ENCODE peak calls at places on chromosomes 6 and 20, in eight cellular contexts. One of them, this sample, is unnamed.

GRCh38 chr6:43122146-43122545 is 46.0 kb downstream of the PTK7 start:
- DNase-seq in fibroblast of the aortic adventitia: no peak
- DNase-seq in stomach: no peak
- DNase-seq in ovary: no peak
- DNase-seq in adrenal gland: no peak
- DNase-seq in tibial nerve: no peak
- DNase-seq in IMR-90: no peak
- DNase-seq in lung: no peak
- DNase-seq in this sample: no peak

GRCh38 chr6:29811377-29811776 is 16.2 kb upstream of the HLA-G start:
- DNase-seq in fibroblast of the aortic adventitia: no peak
- DNase-seq in stomach: no peak
- DNase-seq in ovary: no peak
- DNase-seq in adrenal gland: no peak
- DNase-seq in tibial nerve: no peak
- DNase-seq in IMR-90: no peak
- DNase-seq in lung: no peak
- DNase-seq in this sample: no peak

GRCh38 chr6:138428943-138429616 is 25.1 kb downstream of the HEBP2 start:
- DNase-seq in fibroblast of the aortic adventitia: peak; percentile 84
- DNase-seq in stomach: no peak
- DNase-seq in ovary: no peak
- DNase-seq in adrenal gland: no peak
- DNase-seq in tibial nerve: peak; percentile 67
- DNase-seq in IMR-90: peak; percentile 77
- DNase-seq in lung: no peak
- DNase-seq in this sample: no peak

GRCh38 chr6:160730911-160731310 is 28.9 kb downstream of the PLG start:
- DNase-seq in fibroblast of the aortic adventitia: no peak
- DNase-seq in stomach: no peak
- DNase-seq in ovary: no peak
- DNase-seq in adrenal gland: no peak
- DNase-seq in tibial nerve: no peak
- DNase-seq in IMR-90: no peak
- DNase-seq in lung: no peak
- DNase-seq in this sample: no peak

GRCh38 chr6:160382946-160383345 is 34.8 kb downstream of the SLC22A3 start:
- DNase-seq in fibroblast of the aortic adventitia: no peak
- DNase-seq in stomach: no peak
- DNase-seq in ovary: no peak
- DNase-seq in adrenal gland: no peak
- DNase-seq in tibial nerve: no peak
- DNase-seq in IMR-90: no peak
- DNase-seq in lung: no peak
- DNase-seq in this sample: no peak

GRCh38 chr20:17808357-17808756 is 108.6 kb downstream of the BANF2 start:
- DNase-seq in fibroblast of the aortic adventitia: peak; percentile 82
- DNase-seq in stomach: no peak
- DNase-seq in ovary: peak; percentile 57
- DNase-seq in adrenal gland: peak; percentile 84
- DNase-seq in tibial nerve: peak; percentile 71
- DNase-seq in IMR-90: peak; percentile 48
- DNase-seq in lung: peak; percentile 46
- DNase-seq in this sample: no peak

GRCh38 chr6:108684809-108685329 is 124.2 kb downstream of the FOXO3 start:
- DNase-seq in fibroblast of the aortic adventitia: peak; percentile 49
- DNase-seq in stomach: no peak
- DNase-seq in ovary: no peak
- DNase-seq in adrenal gland: no peak
- DNase-seq in tibial nerve: no peak
- DNase-seq in IMR-90: peak; percentile 51
- DNase-seq in lung: no peak
- DNase-seq in this sample: no peak

GRCh38 chr20:58709013-58709702 is 16.6 kb downstream of the NPEPL1 start:
- DNase-seq in fibroblast of the aortic adventitia: no peak
- DNase-seq in stomach: peak; percentile 19
- DNase-seq in ovary: no peak
- DNase-seq in adrenal gland: no peak
- DNase-seq in tibial nerve: peak; percentile 3
- DNase-seq in IMR-90: no peak
- DNase-seq in lung: peak; percentile 26
- DNase-seq in this sample: no peak

GRCh38 chr6:35429463-35429862 is 22.7 kb upstream of the FANCE start:
- DNase-seq in fibroblast of the aortic adventitia: no peak
- DNase-seq in stomach: no peak
- DNase-seq in ovary: no peak
- DNase-seq in adrenal gland: no peak
- DNase-seq in tibial nerve: no peak
- DNase-seq in IMR-90: no peak
- DNase-seq in lung: no peak
- DNase-seq in this sample: no peak

GRCh38 chr20:20835897-20836296 is 123.5 kb upstream of the RALGAPA2 start:
- DNase-seq in fibroblast of the aortic adventitia: no peak
- DNase-seq in stomach: no peak
- DNase-seq in ovary: no peak
- DNase-seq in adrenal gland: no peak
- DNase-seq in tibial nerve: no peak
- DNase-seq in IMR-90: no peak
- DNase-seq in lung: no peak
- DNase-seq in this sample: no peak

GRCh38 chr20:4957939-4958362 is 43.4 kb downstream of the SLC23A2 start:
- DNase-seq in fibroblast of the aortic adventitia: peak; percentile 78
- DNase-seq in stomach: no peak
- DNase-seq in ovary: no peak
- DNase-seq in adrenal gland: peak; percentile 51
- DNase-seq in tibial nerve: no peak
- DNase-seq in IMR-90: peak; percentile 52
- DNase-seq in lung: peak; percentile 36
- DNase-seq in this sample: no peak

DNA sequence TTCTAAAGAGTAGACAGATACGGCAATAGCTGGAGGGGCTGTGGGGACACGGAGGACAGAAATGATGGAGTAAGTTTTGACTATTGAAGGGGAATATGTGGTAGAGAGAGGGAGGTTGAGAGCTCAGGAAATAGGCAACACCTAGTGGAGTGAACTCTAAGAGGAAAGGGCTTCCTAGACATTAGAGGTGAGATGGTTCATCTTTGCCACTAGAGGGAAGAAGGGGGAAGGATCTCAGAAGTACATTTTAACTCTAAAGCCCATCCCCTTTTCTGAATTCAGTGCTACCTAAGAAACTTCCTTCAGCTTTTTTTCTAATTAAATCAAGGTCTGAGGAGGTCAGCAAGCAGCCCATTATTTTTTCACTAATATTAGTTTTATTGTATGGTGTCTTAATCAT is 689.4 kb upstream of the MAP3K7 start:
- DNase-seq in fibroblast of the aortic adventitia: no peak
- DNase-seq in stomach: no peak
- DNase-seq in ovary: no peak
- DNase-seq in adrenal gland: no peak
- DNase-seq in tibial nerve: no peak
- DNase-seq in IMR-90: peak; percentile 4
- DNase-seq in lung: no peak
- DNase-seq in this sample: no peak
- TF ChIP-seq CTCF in fibroblast of the aortic adventitia: no peak
- TF ChIP-seq CTCF in stomach: no peak
- TF ChIP-seq CTCF in ovary: peak; percentile 28
- TF ChIP-seq CTCF in adrenal gland: no peak
- TF ChIP-seq CTCF in tibial nerve: no peak
- TF ChIP-seq CTCF in IMR-90: peak; percentile 32
- TF ChIP-seq CTCF in lung: no peak
- TF ChIP-seq CTCF in this sample: no peak

GRCh38 chr6:141851063-141851462 is 281.7 kb upstream of the GJE1 start:
- DNase-seq in fibroblast of the aortic adventitia: no peak
- DNase-seq in stomach: no peak
- DNase-seq in ovary: no peak
- DNase-seq in adrenal gland: no peak
- DNase-seq in tibial nerve: no peak
- DNase-seq in IMR-90: peak; percentile 2
- DNase-seq in lung: no peak
- DNase-seq in this sample: no peak
- H3K4me3 ChIP-seq in fibroblast of the aortic adventitia: no peak overlapping the region
- H3K4me3 ChIP-seq in stomach: no peak overlapping the region
- H3K4me3 ChIP-seq in ovary: no peak overlapping the region
- H3K4me3 ChIP-seq in adrenal gland: no peak overlapping the region
- H3K4me3 ChIP-seq in tibial nerve: no peak overlapping the region
- H3K4me3 ChIP-seq in IMR-90: no peak overlapping the region
- H3K4me3 ChIP-seq in lung: no peak overlapping the region
- H3K4me3 ChIP-seq in this sample: no peak overlapping the region

DNA sequence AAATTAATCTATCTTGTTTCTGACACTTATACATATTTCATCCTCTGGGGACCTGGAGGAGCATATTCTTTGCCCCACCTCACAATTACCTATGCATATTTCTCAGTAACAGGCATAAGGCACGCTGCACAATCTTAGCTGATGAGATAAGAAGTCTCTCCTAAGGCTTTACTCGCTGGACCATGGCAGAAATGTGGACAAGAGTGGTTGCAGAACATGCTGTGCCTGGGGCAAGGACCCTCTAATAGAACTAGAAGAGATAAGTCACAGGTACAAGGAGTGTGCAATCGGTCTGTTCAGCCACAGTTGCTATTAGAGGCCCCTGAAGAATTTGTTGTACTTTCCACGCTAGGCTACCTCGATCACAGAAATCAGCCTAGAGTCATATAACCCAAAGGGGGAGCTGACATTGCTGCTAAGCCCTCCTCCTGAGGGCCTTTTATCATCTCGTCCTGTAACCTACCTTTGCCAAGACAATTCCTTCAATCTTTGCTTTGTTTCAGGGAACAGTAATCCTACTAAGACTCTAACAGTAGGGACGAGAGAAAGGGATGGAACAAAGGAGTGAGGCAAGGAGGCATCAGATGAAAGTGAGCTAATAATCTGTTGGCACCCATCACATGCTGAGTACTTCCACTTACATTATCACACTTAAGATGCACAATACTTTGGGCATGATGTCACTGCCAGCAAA is 16.1 kb upstream of the DEFB129 start:
- DNase-seq in fibroblast of the aortic adventitia: no peak
- DNase-seq in stomach: no peak
- DNase-seq in ovary: no peak
- DNase-seq in adrenal gland: no peak
- DNase-seq in tibial nerve: no peak
- DNase-seq in IMR-90: no peak
- DNase-seq in lung: no peak
- DNase-seq in this sample: no peak
- TF ChIP-seq CTCF in fibroblast of the aortic adventitia: no peak
- TF ChIP-seq CTCF in stomach: no peak
- TF ChIP-seq CTCF in ovary: no peak
- TF ChIP-seq CTCF in adrenal gland: no peak
- TF ChIP-seq CTCF in tibial nerve: no peak
- TF ChIP-seq CTCF in IMR-90: no peak
- TF ChIP-seq CTCF in lung: no peak
- TF ChIP-seq CTCF in this sample: no peak

GRCh38 chr6:7146079-7146828 is 38.5 kb downstream of the RREB1 start:
- DNase-seq in fibroblast of the aortic adventitia: peak; percentile 65
- DNase-seq in stomach: peak; percentile 76
- DNase-seq in ovary: no peak
- DNase-seq in adrenal gland: no peak
- DNase-seq in tibial nerve: peak; percentile 47
- DNase-seq in IMR-90: peak; percentile 80
- DNase-seq in lung: peak; percentile 53
- DNase-seq in this sample: no peak

GRCh38 chr6:7144810-7145209 is 37.0 kb downstream of the RREB1 start:
- DNase-seq in fibroblast of the aortic adventitia: no peak
- DNase-seq in stomach: no peak
- DNase-seq in ovary: no peak
- DNase-seq in adrenal gland: no peak
- DNase-seq in tibial nerve: no peak
- DNase-seq in IMR-90: no peak
- DNase-seq in lung: no peak
- DNase-seq in this sample: no peak

GRCh38 chr6:7143161-7143974 is 35.6 kb downstream of the RREB1 start:
- DNase-seq in fibroblast of the aortic adventitia: no peak
- DNase-seq in stomach: no peak
- DNase-seq in ovary: no peak
- DNase-seq in adrenal gland: no peak
- DNase-seq in tibial nerve: no peak
- DNase-seq in IMR-90: no peak
- DNase-seq in lung: no peak
- DNase-seq in this sample: no peak

GRCh38 chr6:7147051-7147671 is 39.4 kb downstream of the RREB1 start:
- DNase-seq in fibroblast of the aortic adventitia: no peak
- DNase-seq in stomach: no peak
- DNase-seq in ovary: no peak
- DNase-seq in adrenal gland: no peak
- DNase-seq in tibial nerve: no peak
- DNase-seq in IMR-90: no peak
- DNase-seq in lung: no peak
- DNase-seq in this sample: no peak

DNA sequence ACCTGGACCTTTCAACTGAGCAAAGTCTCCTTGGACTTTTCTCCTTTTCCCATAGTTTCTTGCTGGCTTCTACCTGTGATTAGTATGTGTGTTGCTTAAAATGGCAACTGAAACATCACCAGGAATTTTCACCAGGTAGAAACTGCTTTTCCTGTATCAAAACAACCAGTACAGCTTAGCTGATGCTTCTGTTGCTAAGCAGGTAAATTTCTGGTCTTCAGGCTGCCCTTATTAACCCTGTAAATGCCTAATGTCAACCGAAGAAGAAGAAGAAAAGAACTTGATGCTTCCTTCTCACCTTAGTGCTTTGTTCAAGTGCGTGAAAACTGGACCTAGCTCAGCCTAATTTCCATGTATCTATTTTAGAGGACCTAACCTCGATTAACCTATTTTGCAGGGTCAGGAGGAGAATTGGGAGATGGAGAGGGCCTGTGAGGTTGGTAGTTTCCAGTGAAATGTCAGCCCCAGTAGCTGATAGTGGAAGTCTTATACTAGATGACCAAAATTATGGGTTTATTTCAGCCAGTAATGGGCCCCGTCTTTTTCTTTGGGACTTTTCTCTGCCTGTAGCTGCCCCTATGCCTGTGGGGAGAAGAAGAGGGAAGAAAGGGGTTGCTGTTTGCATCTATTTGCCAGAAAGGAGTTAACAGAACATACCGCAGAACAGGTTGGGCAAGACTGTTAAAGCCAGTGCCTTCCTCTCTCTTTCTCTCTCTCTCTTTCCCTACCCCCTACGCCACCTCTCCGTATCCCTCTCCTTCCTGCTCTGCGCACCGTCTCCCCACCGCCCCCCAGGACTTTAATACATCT is 37.7 kb downstream of the RREB1 start:
- DNase-seq in fibroblast of the aortic adventitia: no peak
- DNase-seq in stomach: peak; percentile 56
- DNase-seq in ovary: no peak
- DNase-seq in adrenal gland: no peak
- DNase-seq in tibial nerve: no peak
- DNase-seq in IMR-90: no peak
- DNase-seq in lung: peak; percentile 56
- DNase-seq in this sample: no peak
- H3K4me3 ChIP-seq in fibroblast of the aortic adventitia: no peak overlapping the region
- H3K4me3 ChIP-seq in stomach: peak overlapping the region; percentile 29
- H3K4me3 ChIP-seq in ovary: no peak overlapping the region
- H3K4me3 ChIP-seq in adrenal gland: no peak overlapping the region
- H3K4me3 ChIP-seq in tibial nerve: no peak overlapping the region
- H3K4me3 ChIP-seq in IMR-90: no peak overlapping the region
- H3K4me3 ChIP-seq in lung: no peak overlapping the region
- H3K4me3 ChIP-seq in this sample: peak overlapping the region; percentile 23